ENCODE peak calls at places on chromosomes 3 and 15, in nine cellular contexts. One of them, this sample, is unnamed.

GRCh38 chr3:49132073-49132436 is 795 bp downstream of the LAMB2 start:
- DNase-seq in activated T-helper 1 cell treated with Interleukin-2 at 50 U/mL for 16 hours: no peak
- DNase-seq in stimulated activated CD4-positive, alpha-beta T cell treated with anti-CD3 and anti-CD28 coated beads, Interleukin-12 subunit alpha, Interleukin-12 subunit beta, amount 100 ng/mL, for 4 hours: no peak
- DNase-seq in naive thymus-derived CD8-positive, alpha-beta T cell: no peak
- DNase-seq in LoVo: no peak
- DNase-seq in nucleus accumbens: no peak
- DNase-seq in T-helper 2 cell: no peak
- DNase-seq in endothelial cell: no peak
- DNase-seq in anterior cingulate cortex: no peak
- DNase-seq in this sample: no peak

GRCh38 chr3:170536712-170537111 is 49.2 kb downstream of the SLC7A14 start:
- DNase-seq in activated T-helper 1 cell treated with Interleukin-2 at 50 U/mL for 16 hours: no peak
- DNase-seq in stimulated activated CD4-positive, alpha-beta T cell treated with anti-CD3 and anti-CD28 coated beads, Interleukin-12 subunit alpha, Interleukin-12 subunit beta, amount 100 ng/mL, for 4 hours: no peak
- DNase-seq in naive thymus-derived CD8-positive, alpha-beta T cell: no peak
- DNase-seq in LoVo: no peak
- DNase-seq in nucleus accumbens: no peak
- DNase-seq in T-helper 2 cell: no peak
- DNase-seq in endothelial cell: no peak
- DNase-seq in anterior cingulate cortex: no peak
- DNase-seq in this sample: no peak

GRCh38 chr3:101104334-101104733 is 111.1 kb upstream of the ABI3BP start:
- DNase-seq in activated T-helper 1 cell treated with Interleukin-2 at 50 U/mL for 16 hours: no peak
- DNase-seq in stimulated activated CD4-positive, alpha-beta T cell treated with anti-CD3 and anti-CD28 coated beads, Interleukin-12 subunit alpha, Interleukin-12 subunit beta, amount 100 ng/mL, for 4 hours: no peak
- DNase-seq in naive thymus-derived CD8-positive, alpha-beta T cell: no peak
- DNase-seq in LoVo: no peak
- DNase-seq in nucleus accumbens: no peak
- DNase-seq in T-helper 2 cell: no peak
- DNase-seq in endothelial cell: no peak
- DNase-seq in anterior cingulate cortex: no peak
- DNase-seq in this sample: no peak

GRCh38 chr3:123027292-123028232 is at the start of gene SEMA5B:
- DNase-seq in activated T-helper 1 cell treated with Interleukin-2 at 50 U/mL for 16 hours: no peak
- DNase-seq in stimulated activated CD4-positive, alpha-beta T cell treated with anti-CD3 and anti-CD28 coated beads, Interleukin-12 subunit alpha, Interleukin-12 subunit beta, amount 100 ng/mL, for 4 hours: peak; percentile 29
- DNase-seq in naive thymus-derived CD8-positive, alpha-beta T cell: no peak
- DNase-seq in LoVo: peak; percentile 24
- DNase-seq in nucleus accumbens: peak; percentile 61
- DNase-seq in T-helper 2 cell: no peak
- DNase-seq in endothelial cell: peak; percentile 67
- DNase-seq in anterior cingulate cortex: peak; percentile 15
- DNase-seq in this sample: no peak

GRCh38 chr3:191373327-191373726 is 43.0 kb upstream of the UTS2B start:
- DNase-seq in activated T-helper 1 cell treated with Interleukin-2 at 50 U/mL for 16 hours: no peak
- DNase-seq in stimulated activated CD4-positive, alpha-beta T cell treated with anti-CD3 and anti-CD28 coated beads, Interleukin-12 subunit alpha, Interleukin-12 subunit beta, amount 100 ng/mL, for 4 hours: no peak
- DNase-seq in naive thymus-derived CD8-positive, alpha-beta T cell: no peak
- DNase-seq in LoVo: no peak
- DNase-seq in nucleus accumbens: no peak
- DNase-seq in T-helper 2 cell: no peak
- DNase-seq in endothelial cell: no peak
- DNase-seq in anterior cingulate cortex: no peak
- DNase-seq in this sample: no peak

GRCh38 chr3:33032937-33033336 is 64.0 kb downstream of the GLB1 start:
- DNase-seq in activated T-helper 1 cell treated with Interleukin-2 at 50 U/mL for 16 hours: no peak
- DNase-seq in stimulated activated CD4-positive, alpha-beta T cell treated with anti-CD3 and anti-CD28 coated beads, Interleukin-12 subunit alpha, Interleukin-12 subunit beta, amount 100 ng/mL, for 4 hours: no peak
- DNase-seq in naive thymus-derived CD8-positive, alpha-beta T cell: no peak
- DNase-seq in LoVo: no peak
- DNase-seq in nucleus accumbens: no peak
- DNase-seq in T-helper 2 cell: no peak
- DNase-seq in endothelial cell: no peak
- DNase-seq in anterior cingulate cortex: no peak
- DNase-seq in this sample: no peak

GRCh38 chr3:78629544-78629943 is 1138.3 kb downstream of the ROBO1 start:
- DNase-seq in activated T-helper 1 cell treated with Interleukin-2 at 50 U/mL for 16 hours: no peak
- DNase-seq in stimulated activated CD4-positive, alpha-beta T cell treated with anti-CD3 and anti-CD28 coated beads, Interleukin-12 subunit alpha, Interleukin-12 subunit beta, amount 100 ng/mL, for 4 hours: no peak
- DNase-seq in naive thymus-derived CD8-positive, alpha-beta T cell: no peak
- DNase-seq in LoVo: no peak
- DNase-seq in nucleus accumbens: no peak
- DNase-seq in T-helper 2 cell: no peak
- DNase-seq in endothelial cell: no peak
- DNase-seq in anterior cingulate cortex: no peak
- DNase-seq in this sample: no peak

GRCh38 chr3:12369029-12369428 is 80.2 kb downstream of the PPARG start:
- DNase-seq in activated T-helper 1 cell treated with Interleukin-2 at 50 U/mL for 16 hours: no peak
- DNase-seq in stimulated activated CD4-positive, alpha-beta T cell treated with anti-CD3 and anti-CD28 coated beads, Interleukin-12 subunit alpha, Interleukin-12 subunit beta, amount 100 ng/mL, for 4 hours: no peak
- DNase-seq in naive thymus-derived CD8-positive, alpha-beta T cell: no peak
- DNase-seq in LoVo: no peak
- DNase-seq in nucleus accumbens: no peak
- DNase-seq in T-helper 2 cell: no peak
- DNase-seq in endothelial cell: no peak
- DNase-seq in anterior cingulate cortex: no peak
- DNase-seq in this sample: no peak

GRCh38 chr3:86814918-86815655 is 175.9 kb downstream of the VGLL3 start:
- DNase-seq in activated T-helper 1 cell treated with Interleukin-2 at 50 U/mL for 16 hours: no peak
- DNase-seq in stimulated activated CD4-positive, alpha-beta T cell treated with anti-CD3 and anti-CD28 coated beads, Interleukin-12 subunit alpha, Interleukin-12 subunit beta, amount 100 ng/mL, for 4 hours: no peak
- DNase-seq in naive thymus-derived CD8-positive, alpha-beta T cell: no peak
- DNase-seq in LoVo: no peak
- DNase-seq in nucleus accumbens: no peak
- DNase-seq in T-helper 2 cell: no peak
- DNase-seq in endothelial cell: no peak
- DNase-seq in anterior cingulate cortex: no peak
- DNase-seq in this sample: no peak

GRCh38 chr3:100630664-100631063 is 21.3 kb downstream of the ADGRG7 start:
- DNase-seq in activated T-helper 1 cell treated with Interleukin-2 at 50 U/mL for 16 hours: no peak
- DNase-seq in stimulated activated CD4-positive, alpha-beta T cell treated with anti-CD3 and anti-CD28 coated beads, Interleukin-12 subunit alpha, Interleukin-12 subunit beta, amount 100 ng/mL, for 4 hours: no peak
- DNase-seq in naive thymus-derived CD8-positive, alpha-beta T cell: no peak
- DNase-seq in LoVo: no peak
- DNase-seq in nucleus accumbens: no peak
- DNase-seq in T-helper 2 cell: no peak
- DNase-seq in endothelial cell: no peak
- DNase-seq in anterior cingulate cortex: no peak
- DNase-seq in this sample: no peak

GRCh38 chr3:143037867-143038266 is 36.5 kb downstream of the U2SURP start:
- DNase-seq in activated T-helper 1 cell treated with Interleukin-2 at 50 U/mL for 16 hours: no peak
- DNase-seq in stimulated activated CD4-positive, alpha-beta T cell treated with anti-CD3 and anti-CD28 coated beads, Interleukin-12 subunit alpha, Interleukin-12 subunit beta, amount 100 ng/mL, for 4 hours: no peak
- DNase-seq in naive thymus-derived CD8-positive, alpha-beta T cell: no peak
- DNase-seq in LoVo: no peak
- DNase-seq in nucleus accumbens: no peak
- DNase-seq in T-helper 2 cell: no peak
- DNase-seq in endothelial cell: no peak
- DNase-seq in anterior cingulate cortex: no peak
- DNase-seq in this sample: no peak

GRCh38 chr3:4845882-4846281 is 133.4 kb upstream of the BHLHE40 start:
- DNase-seq in activated T-helper 1 cell treated with Interleukin-2 at 50 U/mL for 16 hours: no peak
- DNase-seq in stimulated activated CD4-positive, alpha-beta T cell treated with anti-CD3 and anti-CD28 coated beads, Interleukin-12 subunit alpha, Interleukin-12 subunit beta, amount 100 ng/mL, for 4 hours: no peak
- DNase-seq in naive thymus-derived CD8-positive, alpha-beta T cell: no peak
- DNase-seq in LoVo: no peak
- DNase-seq in nucleus accumbens: no peak
- DNase-seq in T-helper 2 cell: no peak
- DNase-seq in endothelial cell: no peak
- DNase-seq in anterior cingulate cortex: no peak
- DNase-seq in this sample: no peak

GRCh38 chr3:149702691-149703426 is 45.0 kb upstream of the WWTR1 start:
- DNase-seq in activated T-helper 1 cell treated with Interleukin-2 at 50 U/mL for 16 hours: no peak
- DNase-seq in stimulated activated CD4-positive, alpha-beta T cell treated with anti-CD3 and anti-CD28 coated beads, Interleukin-12 subunit alpha, Interleukin-12 subunit beta, amount 100 ng/mL, for 4 hours: no peak
- DNase-seq in naive thymus-derived CD8-positive, alpha-beta T cell: no peak
- DNase-seq in LoVo: no peak
- DNase-seq in nucleus accumbens: no peak
- DNase-seq in T-helper 2 cell: no peak
- DNase-seq in endothelial cell: no peak
- DNase-seq in anterior cingulate cortex: no peak
- DNase-seq in this sample: no peak

GRCh38 chr3:42666577-42666998 is 13.1 kb downstream of the ZBTB47 start:
- DNase-seq in activated T-helper 1 cell treated with Interleukin-2 at 50 U/mL for 16 hours: no peak
- DNase-seq in stimulated activated CD4-positive, alpha-beta T cell treated with anti-CD3 and anti-CD28 coated beads, Interleukin-12 subunit alpha, Interleukin-12 subunit beta, amount 100 ng/mL, for 4 hours: no peak
- DNase-seq in naive thymus-derived CD8-positive, alpha-beta T cell: no peak
- DNase-seq in LoVo: no peak
- DNase-seq in nucleus accumbens: no peak
- DNase-seq in T-helper 2 cell: no peak
- DNase-seq in endothelial cell: no peak
- DNase-seq in anterior cingulate cortex: no peak
- DNase-seq in this sample: no peak

GRCh38 chr3:167520656-167521360 is 47.0 kb upstream of the SERPINI2 start:
- DNase-seq in activated T-helper 1 cell treated with Interleukin-2 at 50 U/mL for 16 hours: no peak
- DNase-seq in stimulated activated CD4-positive, alpha-beta T cell treated with anti-CD3 and anti-CD28 coated beads, Interleukin-12 subunit alpha, Interleukin-12 subunit beta, amount 100 ng/mL, for 4 hours: no peak
- DNase-seq in naive thymus-derived CD8-positive, alpha-beta T cell: no peak
- DNase-seq in LoVo: no peak
- DNase-seq in nucleus accumbens: no peak
- DNase-seq in T-helper 2 cell: no peak
- DNase-seq in endothelial cell: no peak
- DNase-seq in anterior cingulate cortex: no peak
- DNase-seq in this sample: no peak

GRCh38 chr3:151201046-151201730 is 1.8 kb downstream of the GPR171 start:
- DNase-seq in activated T-helper 1 cell treated with Interleukin-2 at 50 U/mL for 16 hours: no peak
- DNase-seq in stimulated activated CD4-positive, alpha-beta T cell treated with anti-CD3 and anti-CD28 coated beads, Interleukin-12 subunit alpha, Interleukin-12 subunit beta, amount 100 ng/mL, for 4 hours: no peak
- DNase-seq in naive thymus-derived CD8-positive, alpha-beta T cell: no peak
- DNase-seq in LoVo: no peak
- DNase-seq in nucleus accumbens: no peak
- DNase-seq in T-helper 2 cell: no peak
- DNase-seq in endothelial cell: no peak
- DNase-seq in anterior cingulate cortex: no peak
- DNase-seq in this sample: no peak

GRCh38 chr3:58161435-58162398 is 49.1 kb downstream of the DNASE1L3 start:
- DNase-seq in activated T-helper 1 cell treated with Interleukin-2 at 50 U/mL for 16 hours: no peak
- DNase-seq in stimulated activated CD4-positive, alpha-beta T cell treated with anti-CD3 and anti-CD28 coated beads, Interleukin-12 subunit alpha, Interleukin-12 subunit beta, amount 100 ng/mL, for 4 hours: no peak
- DNase-seq in naive thymus-derived CD8-positive, alpha-beta T cell: no peak
- DNase-seq in LoVo: peak; percentile 89
- DNase-seq in nucleus accumbens: no peak
- DNase-seq in T-helper 2 cell: no peak
- DNase-seq in endothelial cell: no peak
- DNase-seq in anterior cingulate cortex: no peak
- DNase-seq in this sample: no peak

GRCh38 chr15:55742927-55743614 is at the start of gene PRTG:
- DNase-seq in activated T-helper 1 cell treated with Interleukin-2 at 50 U/mL for 16 hours: no peak
- DNase-seq in stimulated activated CD4-positive, alpha-beta T cell treated with anti-CD3 and anti-CD28 coated beads, Interleukin-12 subunit alpha, Interleukin-12 subunit beta, amount 100 ng/mL, for 4 hours: no peak
- DNase-seq in naive thymus-derived CD8-positive, alpha-beta T cell: no peak
- DNase-seq in LoVo: peak; percentile 81
- DNase-seq in nucleus accumbens: peak; percentile 56
- DNase-seq in T-helper 2 cell: no peak
- DNase-seq in endothelial cell: peak; percentile 91
- DNase-seq in anterior cingulate cortex: peak; percentile 12
- DNase-seq in this sample: no peak

GRCh38 chr3:14283821-14284438 is 105.3 kb downstream of the LSM3 start:
- DNase-seq in activated T-helper 1 cell treated with Interleukin-2 at 50 U/mL for 16 hours: no peak
- DNase-seq in stimulated activated CD4-positive, alpha-beta T cell treated with anti-CD3 and anti-CD28 coated beads, Interleukin-12 subunit alpha, Interleukin-12 subunit beta, amount 100 ng/mL, for 4 hours: no peak
- DNase-seq in naive thymus-derived CD8-positive, alpha-beta T cell: no peak
- DNase-seq in LoVo: no peak
- DNase-seq in nucleus accumbens: no peak
- DNase-seq in T-helper 2 cell: no peak
- DNase-seq in endothelial cell: no peak
- DNase-seq in anterior cingulate cortex: no peak
- DNase-seq in this sample: no peak

GRCh38 chr15:42184313-42184712 is 23.8 kb downstream of the VPS39 start:
- DNase-seq in activated T-helper 1 cell treated with Interleukin-2 at 50 U/mL for 16 hours: no peak
- DNase-seq in stimulated activated CD4-positive, alpha-beta T cell treated with anti-CD3 and anti-CD28 coated beads, Interleukin-12 subunit alpha, Interleukin-12 subunit beta, amount 100 ng/mL, for 4 hours: no peak
- DNase-seq in naive thymus-derived CD8-positive, alpha-beta T cell: no peak
- DNase-seq in LoVo: no peak
- DNase-seq in nucleus accumbens: no peak
- DNase-seq in T-helper 2 cell: no peak
- DNase-seq in endothelial cell: no peak
- DNase-seq in anterior cingulate cortex: no peak
- DNase-seq in this sample: no peak

GRCh38 chr15:60374209-60374608 is 23.6 kb downstream of the ANXA2 start:
- DNase-seq in activated T-helper 1 cell treated with Interleukin-2 at 50 U/mL for 16 hours: no peak
- DNase-seq in stimulated activated CD4-positive, alpha-beta T cell treated with anti-CD3 and anti-CD28 coated beads, Interleukin-12 subunit alpha, Interleukin-12 subunit beta, amount 100 ng/mL, for 4 hours: no peak
- DNase-seq in naive thymus-derived CD8-positive, alpha-beta T cell: no peak
- DNase-seq in LoVo: no peak
- DNase-seq in nucleus accumbens: no peak
- DNase-seq in T-helper 2 cell: no peak
- DNase-seq in endothelial cell: no peak
- DNase-seq in anterior cingulate cortex: no peak
- DNase-seq in this sample: no peak

This sample was measured in T-helper 22 cell.